ENCODE peak calls at places on chromosomes 13 and 19, in ten cellular contexts. F is GM06990, E is breast epithelium, Z is fibroblast of mammary gland, O is bronchial epithelial cell, N is thoracic aorta, P is right lobe of liver, X is cardiac fibroblast, U is endothelial cell of umbilical vein, C is esophagus muscularis mucosa. T is an unnamed sample.

GRCh38 chr13:48302920-48303330 is 626 bp upstream of the RB1 start:
- DNase-seq in C (no peak), O (peak; percentile 48), E (no peak), X (no peak), P (no peak), U (no peak), F (no peak), N (no peak), Z (no peak), T (no peak)

GRCh38 chr13:66895780-66896179 is 334.4 kb downstream of the PCDH9 start:
- DNase-seq in F (no peak), C (no peak), E (no peak), O (no peak), X (no peak), Z (no peak), U (no peak), P (no peak), N (no peak), T (no peak)

GRCh38 chr19:33449799-33450198 is 71.8 kb downstream of the PEPD start:
- DNase-seq in P (peak; percentile 32), C (no peak), U (no peak), F (no peak), Z (no peak), X (no peak), E (no peak), O (no peak), N (no peak), T (no peak)

GRCh38 chr19:49333426-49334288 is 1.5 kb upstream of the CD37 start:
- DNase-seq in X (peak; percentile 27), Z (peak; percentile 40), E (peak; percentile 15), O (peak; percentile 10), C (no peak), F (peak; percentile 91), N (no peak), U (no peak), P (no peak), T (peak; percentile 21)

GRCh38 chr19:7679017-7679720 is 1.5 kb upstream of the TRAPPC5 start:
- DNase-seq in X (no peak), N (no peak), U (no peak), F (peak; percentile 60), O (peak; percentile 6), P (no peak), E (no peak), C (no peak), Z (no peak), T (peak; percentile 14)

GRCh38 chr13:103876571-103876970 is 810.4 kb upstream of the SLC10A2 start:
- DNase-seq in O (no peak), Z (peak; percentile 41), U (no peak), E (no peak), N (no peak), C (no peak), P (no peak), X (peak; percentile 3), F (no peak), T (peak; percentile 10)

GRCh38 chr13:98054301-98054700 is 88.6 kb upstream of the FARP1 start:
- DNase-seq in N (no peak), C (no peak), P (no peak), E (no peak), U (no peak), X (no peak), O (no peak), Z (no peak), F (no peak), T (no peak)

GRCh38 chr19:48681127-48681470 is 8.3 kb upstream of the NTN5 start:
- DNase-seq in N (no peak), Z (peak; percentile 82), P (no peak), X (peak; percentile 49), E (no peak), O (no peak), F (no peak), C (no peak), U (no peak), T (no peak)

GRCh38 chr19:2202366-2202765 is 33.8 kb downstream of the PLEKHJ1 start:
- DNase-seq in U (no peak), O (no peak), F (no peak), C (no peak), N (no peak), P (no peak), Z (no peak), X (no peak), E (no peak), T (no peak)

GRCh38 chr13:31699650-31700049 is 39.7 kb upstream of the RXFP2 start:
- DNase-seq in U (peak; percentile 47), N (no peak), P (no peak), X (peak; percentile 25), C (no peak), Z (no peak), F (no peak), E (no peak), O (no peak), T (no peak)
- TF ChIP-seq CTCF in U (peak; percentile 62), N (no peak), P (no peak), X (peak; percentile 30), C (no peak), Z (peak; percentile 20), F (no peak), E (no peak), O (no peak), T (no peak)

GRCh38 chr19:21087871-21088270 is 5.9 kb downstream of the ZNF714 start:
- DNase-seq in O (no peak), F (no peak), X (no peak), E (no peak), N (no peak), P (no peak), C (no peak), Z (no peak), U (no peak), T (no peak)

GRCh38 chr19:21084343-21084742 is 2.3 kb downstream of the ZNF714 start:
- DNase-seq in X (peak; percentile 66), F (no peak), E (no peak), O (peak; percentile 59), C (no peak), P (no peak), Z (peak; percentile 88), N (no peak), U (no peak), T (peak; percentile 70)

GRCh38 chr19:21082011-21082975 is at the start of gene ZNF714:
- DNase-seq in N (peak; percentile 59), P (peak; percentile 87), X (peak; percentile 94), Z (peak; percentile 90), C (peak; percentile 97), U (peak; percentile 94), E (peak; percentile 92), O (peak; percentile 84), F (peak; percentile 89), T (peak; percentile 96)
- H3K4me3 ChIP-seq in N (peak within 1 kb of the TSS; percentile 87), P (peak within 1 kb of the TSS; percentile 42), X (peak within 1 kb of the TSS; percentile 60), Z (peak within 1 kb of the TSS; percentile 70), C (peak within 1 kb of the TSS; percentile 64), U (peak within 1 kb of the TSS; percentile 69), E (peak within 1 kb of the TSS; percentile 59), O (peak within 1 kb of the TSS; percentile 56), F (peak within 1 kb of the TSS; percentile 83), T (peak within 1 kb of the TSS; percentile 81)

GRCh38 chr19:13038306-13039210 is 43.3 kb downstream of the NFIX start:
- DNase-seq in N (no peak), P (no peak), F (no peak), C (no peak), E (no peak), U (no peak), Z (no peak), X (no peak), O (no peak), T (no peak)
- TF ChIP-seq CTCF in N (no peak), P (peak; percentile 4), F (peak; percentile 4), C (no peak), E (no peak), U (no peak), Z (no peak), X (no peak), O (no peak), T (no peak)

GRCh38 chr19:16159655-16160054 is 13.7 kb downstream of the CIB3 start:
- DNase-seq in U (no peak), X (no peak), N (no peak), C (no peak), E (no peak), P (no peak), O (no peak), Z (no peak), F (no peak), T (no peak)

GRCh38 chr19:16161848-16162247 is 11.5 kb downstream of the CIB3 start:
- DNase-seq in C (no peak), P (no peak), X (peak; percentile 85), E (no peak), N (no peak), U (peak; percentile 38), O (peak; percentile 97), Z (peak; percentile 91), F (no peak), T (peak; percentile 92)

GRCh38 chr19:16160943-16161560 is 12.3 kb downstream of the CIB3 start:
- DNase-seq in P (no peak), Z (peak; percentile 89), F (no peak), N (no peak), E (no peak), O (peak; percentile 94), X (peak; percentile 77), U (peak; percentile 33), C (no peak), T (peak; percentile 92)

GRCh38 chr19:16157601-16158000 is 14.1 kb downstream of the HSH2D start:
- DNase-seq in Z (no peak), F (no peak), X (no peak), O (no peak), E (no peak), N (no peak), C (no peak), P (no peak), U (no peak), T (no peak)

GRCh38 chr19:16160445-16160942 is 12.8 kb downstream of the CIB3 start:
- DNase-seq in C (no peak), U (no peak), O (no peak), N (no peak), P (no peak), E (no peak), Z (no peak), F (peak; percentile 48), X (no peak), T (no peak)
- H3K4me3 ChIP-seq in C (no peak overlapping the region), U (no peak overlapping the region), O (no peak overlapping the region), N (no peak overlapping the region), P (no peak overlapping the region), E (no peak overlapping the region), Z (no peak overlapping the region), F (no peak overlapping the region), X (no peak overlapping the region), T (no peak overlapping the region)

GRCh38 chr13:72255908-72256307 is 388.9 kb upstream of the DACH1 start:
- DNase-seq in P (no peak), C (no peak), Z (peak; percentile 0), O (peak; percentile 49), U (peak; percentile 58), X (peak; percentile 30), N (no peak), E (no peak), F (no peak), T (peak; percentile 74)
- TF ChIP-seq CTCF in P (peak; percentile 18), C (no peak), Z (peak; percentile 10), O (peak; percentile 69), U (peak; percentile 53), X (peak; percentile 41), N (no peak), E (peak; percentile 52), F (peak; percentile 23), T (peak; percentile 88)

DNA sequence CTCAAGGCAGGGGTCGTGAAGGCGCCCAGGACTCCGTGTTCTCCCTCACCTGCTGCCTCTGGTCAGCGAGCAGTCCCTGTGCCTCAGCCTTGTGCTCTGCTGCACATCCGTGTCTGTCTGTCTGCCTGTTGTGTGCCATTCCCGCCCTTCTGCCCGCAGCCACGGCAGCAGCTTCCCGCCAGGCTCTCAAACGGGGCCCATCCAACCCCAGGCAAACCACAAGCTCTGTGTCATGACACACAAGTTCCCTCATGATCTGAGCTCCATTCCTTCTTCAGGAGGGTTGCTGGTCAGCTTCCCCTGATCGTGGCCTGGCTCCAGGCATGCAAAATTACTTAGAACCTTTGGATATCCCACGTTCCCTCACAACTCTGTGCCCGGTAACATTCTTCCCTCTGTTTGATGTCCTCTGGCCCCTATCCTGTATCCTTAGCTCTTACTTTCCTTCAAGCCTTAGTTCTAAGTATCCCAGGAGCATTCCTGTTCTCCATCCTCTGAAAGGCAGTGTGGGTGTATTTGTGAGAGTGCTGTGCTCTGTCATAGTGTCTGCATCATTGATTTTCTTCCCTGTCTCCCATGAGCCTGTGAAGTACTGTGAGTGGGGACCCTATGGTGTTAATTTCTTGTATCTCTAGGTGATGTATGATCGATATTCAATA is 3.2 kb downstream of the GPR183 start:
- DNase-seq in Z (no peak), C (no peak), U (no peak), O (no peak), E (no peak), N (no peak), F (peak; percentile 51), P (no peak), X (no peak), T (no peak)
- H3K4me3 ChIP-seq in Z (no peak overlapping the region), C (peak overlapping the region; percentile 2), U (no peak overlapping the region), O (no peak overlapping the region), E (peak overlapping the region; percentile 14), N (peak overlapping the region; percentile 58), F (peak overlapping the region; percentile 60), P (no peak overlapping the region), X (no peak overlapping the region), T (no peak overlapping the region)

T was measured in epithelial cell of esophagus.